ENCODE peak calls at places on chromosome 6, in six cellular contexts. K, H, Y, R, B and Z are unnamed samples.

GRCh38 chr6:159616456-159616855 is 76.6 kb downstream of the SOD2 start:
- DNase-seq in K (no peak), H (no peak), Y (no peak), R (no peak), B (no peak), Z (no peak)

GRCh38 chr6:110158479-110158878 is 21.0 kb downstream of the WASF1 start:
- DNase-seq in K (no peak), H (no peak), Y (no peak), R (peak), B (no peak), Z (no peak)

GRCh38 chr6:79028641-79029314 is 49.3 kb downstream of the PHIP start:
- DNase-seq in K (no peak), H (no peak), Y (no peak), R (peak), B (no peak), Z (no peak)

GRCh38 chr6:7311920-7312615 is 931 bp downstream of the SSR1 start:
- DNase-seq in K (no peak), H (no peak), Y (no peak), R (peak), B (peak), Z (no peak)

GRCh38 chr6:152609125-152609670 is 28.0 kb downstream of the SYNE1 start:
- DNase-seq in K (no peak), H (no peak), Y (no peak), R (no peak), B (no peak), Z (no peak)

GRCh38 chr6:154297210-154297609 is 59.4 kb downstream of the IPCEF1 start:
- DNase-seq in K (no peak), H (no peak), Y (no peak), R (no peak), B (no peak), Z (no peak)

GRCh38 chr6:113065606-113066005 is 718.5 kb downstream of the RFPL4B start:
- DNase-seq in K (no peak), H (no peak), Y (peak), R (peak), B (peak), Z (peak)

GRCh38 chr6:14228571-14228970 is 111.0 kb downstream of the CD83 start:
- DNase-seq in K (no peak), H (peak), Y (no peak), R (no peak), B (no peak), Z (peak)

GRCh38 chr6:153673214-153673613 is 365.8 kb upstream of the OPRM1 start:
- DNase-seq in K (no peak), H (no peak), Y (no peak), R (no peak), B (no peak), Z (no peak)

GRCh38 chr6:53615633-53616449 is 49.7 kb downstream of the KLHL31 start:
- DNase-seq in K (no peak), H (no peak), Y (peak), R (peak), B (no peak), Z (peak)

GRCh38 chr6:35782424-35782823 is 1.6 kb downstream of the CLPSL1 start:
- DNase-seq in K (no peak), H (no peak), Y (no peak), R (no peak), B (no peak), Z (no peak)

GRCh38 chr6:132651062-132651461 is 7.9 kb downstream of the TAAR1 start:
- DNase-seq in K (no peak), H (no peak), Y (no peak), R (no peak), B (no peak), Z (no peak)

GRCh38 chr6:39100358-39100757 is 14.6 kb downstream of the SAYSD1 start:
- DNase-seq in K (no peak), H (no peak), Y (no peak), R (no peak), B (no peak), Z (no peak)

GRCh38 chr6:169723200-169723909 is 945 bp downstream of the PHF10 start:
- DNase-seq in K (peak), H (peak), Y (peak), R (peak), B (peak), Z (peak)

GRCh38 chr6:72748759-72749158 is 126.9 kb downstream of the KCNQ5 start:
- DNase-seq in K (no peak), H (no peak), Y (no peak), R (peak), B (no peak), Z (peak)

GRCh38 chr6:105087571-105088211 is 92.1 kb downstream of the POPDC3 start:
- DNase-seq in K (no peak), H (no peak), Y (no peak), R (peak), B (peak), Z (peak)

GRCh38 chr6:145534986-145535385 is 200.3 kb downstream of the EPM2A start:
- DNase-seq in K (no peak), H (no peak), Y (no peak), R (no peak), B (no peak), Z (no peak)

GRCh38 chr6:161319231-161319630 is 45.4 kb upstream of the AGPAT4 start:
- DNase-seq in K (no peak), H (no peak), Y (no peak), R (no peak), B (no peak), Z (no peak)

GRCh38 chr6:6004147-6004995 is 2.4 kb downstream of the NRN1 start:
- DNase-seq in K (no peak), H (no peak), Y (no peak), R (no peak), B (no peak), Z (no peak)

GRCh38 chr6:13733178-13733851 is 21.7 kb upstream of the RANBP9 start:
- DNase-seq in K (peak), H (peak), Y (peak), R (peak), B (no peak), Z (peak)

GRCh38 chr6:84688187-84688878 is 76.1 kb downstream of the TBX18 start:
- DNase-seq in K (no peak), H (no peak), Y (no peak), R (peak), B (no peak), Z (peak)

GRCh38 chr6:102812242-102812641 is 1418.7 kb downstream of the GRIK2 start:
- DNase-seq in K (no peak), H (no peak), Y (no peak), R (no peak), B (no peak), Z (peak)

GRCh38 chr6:125781307-125781868 is 9.4 kb upstream of the NCOA7 start:
- DNase-seq in K (no peak), H (no peak), Y (no peak), R (peak), B (no peak), Z (peak)

GRCh38 chr6:44006123-44006871 is 121.0 kb downstream of the MRPL14 start:
- DNase-seq in K (no peak), H (no peak), Y (no peak), R (peak), B (peak), Z (no peak)

GRCh38 chr6:44005507-44005903 is 121.7 kb downstream of the MRPL14 start:
- DNase-seq in K (no peak), H (no peak), Y (peak), R (no peak), B (no peak), Z (no peak)

GRCh38 chr6:44003345-44004061 is 123.7 kb downstream of the MRPL14 start:
- DNase-seq in K (no peak), H (no peak), Y (no peak), R (no peak), B (no peak), Z (no peak)

GRCh38 chr6:44004136-44004535 is 123.1 kb downstream of the MRPL14 start:
- DNase-seq in K (no peak), H (no peak), Y (no peak), R (no peak), B (no peak), Z (no peak)

DNA sequence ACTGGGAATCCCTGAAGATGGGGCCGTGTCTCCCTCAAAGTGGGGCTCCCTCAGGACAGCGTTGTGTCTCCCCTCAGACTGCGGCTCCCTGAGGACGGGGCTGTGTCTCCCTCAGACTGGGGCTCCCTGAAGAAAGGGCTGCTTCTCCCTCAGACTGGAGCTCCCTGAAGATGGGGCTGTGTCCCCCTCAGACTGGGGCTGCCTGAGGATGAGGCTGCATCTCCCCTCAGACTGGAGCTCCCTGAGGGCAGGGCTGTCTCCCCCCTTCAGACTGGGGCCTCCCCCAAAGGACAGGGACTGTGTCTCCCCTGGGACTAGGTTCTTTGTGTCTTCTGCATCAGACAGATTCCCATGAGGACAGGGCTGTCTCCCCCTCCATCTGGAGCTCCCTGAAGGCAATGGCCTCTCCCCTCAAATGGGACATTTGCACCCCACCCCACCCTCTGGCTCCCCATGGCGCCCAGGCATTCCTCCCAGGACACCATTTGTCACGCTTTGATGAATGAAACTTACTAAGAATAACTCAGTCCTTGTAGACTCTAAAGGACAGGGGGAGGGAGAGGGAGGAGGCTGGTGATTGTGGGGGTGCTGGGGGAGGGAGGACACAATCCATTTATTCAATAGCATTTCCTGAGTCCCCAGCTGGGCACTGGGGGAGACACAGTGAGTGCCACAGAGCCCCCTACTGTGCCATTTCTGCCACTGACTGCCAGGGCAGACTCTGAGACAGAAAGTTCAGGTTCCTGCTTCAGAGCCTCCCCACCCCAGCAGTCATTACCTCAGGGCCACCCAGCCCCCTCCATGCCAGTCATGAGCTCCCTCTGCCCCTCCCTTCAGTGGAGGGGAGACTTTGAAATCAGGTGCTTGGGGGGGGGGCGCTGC is 122.4 kb downstream of the MRPL14 start:
- DNase-seq in K (no peak), H (peak), Y (peak), R (no peak), B (peak), Z (peak)
- TF ChIP-seq CTCF in K (no peak), H (peak), Y (no peak), R (peak), B (peak), Z (peak)

DNA sequence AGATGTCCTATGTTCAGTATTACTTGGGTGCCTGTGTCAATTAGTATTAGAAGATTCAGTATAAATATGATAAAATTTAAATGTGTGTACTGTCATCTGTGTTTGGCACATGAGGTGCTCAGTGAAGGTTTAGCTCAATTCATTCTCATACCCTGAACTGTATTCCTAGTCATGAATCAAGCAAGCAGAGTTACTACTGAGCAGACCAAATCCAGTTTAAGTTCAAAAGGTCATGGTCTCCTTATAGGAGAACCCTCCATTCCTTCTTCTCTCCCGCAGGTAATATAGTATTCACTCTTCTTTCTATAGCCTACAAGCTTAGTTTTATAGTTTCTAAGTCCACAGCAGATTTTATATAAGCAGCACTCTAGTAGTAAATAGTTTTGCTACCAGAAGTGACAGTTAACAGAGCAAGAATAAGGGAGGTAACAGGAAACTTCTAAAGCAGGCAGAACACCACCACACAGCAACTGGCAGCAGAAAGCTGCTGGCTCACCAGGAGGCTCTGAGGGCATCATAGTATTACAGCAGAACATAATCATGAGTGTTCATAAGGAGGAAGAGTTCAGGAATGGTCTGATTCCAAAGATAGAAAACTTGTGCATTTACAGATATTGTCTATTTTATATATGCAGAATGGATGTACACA is 133.2 kb downstream of the SLC16A10 start:
- DNase-seq in K (no peak), H (no peak), Y (no peak), R (no peak), B (no peak), Z (no peak)
- H3K4me3 ChIP-seq in K (no peak), H (no peak), Y (no peak), R (no peak), B (no peak), Z (no peak)

DNA sequence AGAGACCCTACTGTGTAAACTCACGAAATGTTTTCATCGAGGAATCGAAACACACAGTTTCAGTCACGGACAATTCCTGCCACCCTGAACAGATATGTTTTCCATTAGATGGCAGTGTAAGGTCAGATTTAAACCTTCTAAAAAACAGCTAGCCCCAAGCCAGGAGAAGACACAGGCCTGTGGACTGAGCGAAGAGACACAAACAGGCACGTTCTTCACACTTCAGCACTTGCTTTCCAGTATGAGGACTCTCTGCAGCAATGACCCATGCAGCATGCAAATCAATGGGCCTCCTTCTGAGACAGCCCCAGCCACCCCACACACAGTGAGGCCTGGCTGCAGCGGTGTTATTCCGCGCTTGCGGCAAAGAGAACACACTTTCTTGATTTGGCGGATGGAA is 31.9 kb downstream of the HUS1B start:
- DNase-seq in K (no peak), H (no peak), Y (no peak), R (peak), B (peak), Z (peak)
- TF ChIP-seq CTCF in K (peak), H (peak), Y (no peak), R (peak), B (peak), Z (no peak)

GRCh38 chr6:12138936-12139335 is 126.8 kb downstream of the HIVEP1 start:
- DNase-seq in K (no peak), H (no peak), Y (no peak), R (no peak), B (no peak), Z (no peak)
- H3K4me3 ChIP-seq in K (no peak), H (no peak), Y (no peak), R (no peak), B (no peak), Z (no peak)

GRCh38 chr6:114310053-114310452 is 32.8 kb downstream of the HS3ST5 start:
- DNase-seq in K (no peak), H (no peak), Y (no peak), R (no peak), B (no peak), Z (no peak)

GRCh38 chr6:114301596-114302219 is 41.1 kb downstream of the HS3ST5 start:
- DNase-seq in K (no peak), H (no peak), Y (no peak), R (no peak), B (no peak), Z (no peak)

GRCh38 chr6:114304304-114304887 is 38.4 kb downstream of the HS3ST5 start:
- DNase-seq in K (no peak), H (no peak), Y (no peak), R (peak), B (peak), Z (peak)
- TF ChIP-seq CTCF in K (peak), H (peak), Y (peak), R (peak), B (peak), Z (peak)

GRCh38 chr6:164097557-164098398 is 683.3 kb downstream of the QKI start:
- DNase-seq in K (no peak), H (no peak), Y (peak), R (peak), B (peak), Z (peak)

GRCh38 chr6:164097056-164097455 is 682.5 kb downstream of the QKI start:
- DNase-seq in K (no peak), H (no peak), Y (no peak), R (no peak), B (no peak), Z (no peak)

GRCh38 chr6:164102701-164103100 is 688.2 kb downstream of the QKI start:
- DNase-seq in K (no peak), H (no peak), Y (no peak), R (no peak), B (no peak), Z (no peak)

GRCh38 chr6:164098857-164099534 is 684.5 kb downstream of the QKI start:
- DNase-seq in K (no peak), H (peak), Y (peak), R (peak), B (peak), Z (peak)

GRCh38 chr6:164099535-164099982 is 685.0 kb downstream of the QKI start:
- DNase-seq in K (no peak), H (no peak), Y (no peak), R (no peak), B (no peak), Z (no peak)
- H3K4me3 ChIP-seq in K (no peak), H (peak), Y (no peak), R (no peak), B (no peak), Z (no peak)

GRCh38 chr6:108169801-108170606 is 4.2 kb downstream of the NR2E1 start:
- DNase-seq in K (no peak), H (no peak), Y (no peak), R (no peak), B (no peak), Z (no peak)

GRCh38 chr6:108168980-108169800 is 3.4 kb downstream of the NR2E1 start:
- DNase-seq in K (no peak), H (no peak), Y (no peak), R (no peak), B (no peak), Z (no peak)

GRCh38 chr6:108167449-108167903 is 1.7 kb downstream of the NR2E1 start:
- DNase-seq in K (no peak), H (no peak), Y (no peak), R (no peak), B (no peak), Z (no peak)

GRCh38 chr6:108168026-108168463 is 2.2 kb downstream of the NR2E1 start:
- DNase-seq in K (no peak), H (no peak), Y (no peak), R (no peak), B (no peak), Z (no peak)

DNA sequence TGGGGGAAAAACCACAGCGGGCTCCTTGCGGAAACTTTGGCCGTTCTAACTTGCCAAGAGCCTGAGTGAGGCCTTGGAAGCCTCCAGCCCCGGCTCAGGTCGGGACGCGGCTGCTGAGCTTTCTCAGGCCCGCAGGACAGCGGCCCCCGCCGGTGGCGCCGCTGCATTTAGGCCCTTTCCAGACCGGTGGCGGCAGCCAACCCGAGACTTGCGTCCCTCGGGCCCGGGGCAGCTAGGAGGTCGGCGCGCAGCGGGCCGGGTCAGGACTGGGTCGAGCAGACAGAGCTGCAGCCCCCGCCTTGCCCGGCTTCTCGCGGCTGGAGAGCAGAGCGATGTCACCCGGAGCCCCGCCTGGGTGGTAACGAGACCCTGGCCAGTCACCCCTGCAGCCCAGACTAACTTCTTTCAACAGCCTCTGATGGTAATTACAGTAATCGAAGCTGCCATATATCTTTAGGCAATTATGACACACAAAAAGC is 2.7 kb downstream of the NR2E1 start:
- DNase-seq in K (peak), H (no peak), Y (no peak), R (peak), B (peak), Z (peak)
- TF ChIP-seq CTCF in K (peak), H (peak), Y (no peak), R (peak), B (no peak), Z (peak)